ENCODE peak calls at places on chromosomes 7 and 10, in nine cellular contexts. One of them, this sample, is unnamed.

GRCh38 chr7:45347804-45348203 is 190.2 kb downstream of the RAMP3 start:
- DNase-seq in T follicular helper cell: no peak
- DNase-seq in amniotic stem cell: peak; percentile 63
- DNase-seq in T-cell: no peak
- DNase-seq in osteocyte: no peak
- DNase-seq in activated CD8-positive, alpha-beta memory T cell treated with anti-CD3 and anti-CD28 coated beads for 24 hours: no peak
- DNase-seq in B cell: no peak
- DNase-seq in iPS-NIHi11: no peak
- DNase-seq in chondrocyte: no peak
- DNase-seq in this sample: no peak

GRCh38 chr7:130909881-130910672 is 176.1 kb upstream of the KLF14 start:
- DNase-seq in T follicular helper cell: no peak
- DNase-seq in amniotic stem cell: no peak
- DNase-seq in T-cell: no peak
- DNase-seq in osteocyte: no peak
- DNase-seq in activated CD8-positive, alpha-beta memory T cell treated with anti-CD3 and anti-CD28 coated beads for 24 hours: peak; percentile 57
- DNase-seq in B cell: no peak
- DNase-seq in iPS-NIHi11: no peak
- DNase-seq in chondrocyte: no peak
- DNase-seq in this sample: no peak

GRCh38 chr7:12418452-12418851 is 14.8 kb upstream of the VWDE start:
- DNase-seq in T follicular helper cell: no peak
- DNase-seq in amniotic stem cell: no peak
- DNase-seq in T-cell: no peak
- DNase-seq in osteocyte: no peak
- DNase-seq in activated CD8-positive, alpha-beta memory T cell treated with anti-CD3 and anti-CD28 coated beads for 24 hours: no peak
- DNase-seq in B cell: no peak
- DNase-seq in iPS-NIHi11: no peak
- DNase-seq in chondrocyte: no peak
- DNase-seq in this sample: no peak

GRCh38 chr10:45399113-45399512 is 25.1 kb downstream of the ALOX5 start:
- DNase-seq in T follicular helper cell: no peak
- DNase-seq in amniotic stem cell: no peak
- DNase-seq in T-cell: no peak
- DNase-seq in osteocyte: no peak
- DNase-seq in activated CD8-positive, alpha-beta memory T cell treated with anti-CD3 and anti-CD28 coated beads for 24 hours: no peak
- DNase-seq in B cell: no peak
- DNase-seq in iPS-NIHi11: no peak
- DNase-seq in chondrocyte: no peak
- DNase-seq in this sample: no peak

GRCh38 chr7:29369909-29370488 is 175.4 kb downstream of the CHN2 start:
- DNase-seq in T follicular helper cell: no peak
- DNase-seq in amniotic stem cell: no peak
- DNase-seq in T-cell: no peak
- DNase-seq in osteocyte: no peak
- DNase-seq in activated CD8-positive, alpha-beta memory T cell treated with anti-CD3 and anti-CD28 coated beads for 24 hours: no peak
- DNase-seq in B cell: no peak
- DNase-seq in iPS-NIHi11: no peak
- DNase-seq in chondrocyte: no peak
- DNase-seq in this sample: no peak

GRCh38 chr7:32680259-32681173 is 185.2 kb downstream of the AVL9 start:
- DNase-seq in T follicular helper cell: no peak
- DNase-seq in amniotic stem cell: no peak
- DNase-seq in T-cell: no peak
- DNase-seq in osteocyte: no peak
- DNase-seq in activated CD8-positive, alpha-beta memory T cell treated with anti-CD3 and anti-CD28 coated beads for 24 hours: no peak
- DNase-seq in B cell: no peak
- DNase-seq in iPS-NIHi11: no peak
- DNase-seq in chondrocyte: no peak
- DNase-seq in this sample: no peak

GRCh38 chr7:42128703-42129102 is 108.3 kb downstream of the GLI3 start:
- DNase-seq in T follicular helper cell: no peak
- DNase-seq in amniotic stem cell: no peak
- DNase-seq in T-cell: no peak
- DNase-seq in osteocyte: no peak
- DNase-seq in activated CD8-positive, alpha-beta memory T cell treated with anti-CD3 and anti-CD28 coated beads for 24 hours: no peak
- DNase-seq in B cell: no peak
- DNase-seq in iPS-NIHi11: no peak
- DNase-seq in chondrocyte: no peak
- DNase-seq in this sample: no peak

GRCh38 chr10:47366056-47366631 is 17.9 kb downstream of the ZNF488 start:
- DNase-seq in T follicular helper cell: no peak
- DNase-seq in amniotic stem cell: no peak
- DNase-seq in T-cell: no peak
- DNase-seq in osteocyte: no peak
- DNase-seq in activated CD8-positive, alpha-beta memory T cell treated with anti-CD3 and anti-CD28 coated beads for 24 hours: no peak
- DNase-seq in B cell: no peak
- DNase-seq in iPS-NIHi11: no peak
- DNase-seq in chondrocyte: no peak
- DNase-seq in this sample: no peak

GRCh38 chr10:1392127-1392526 is 335.9 kb downstream of the WDR37 start:
- DNase-seq in T follicular helper cell: no peak
- DNase-seq in amniotic stem cell: no peak
- DNase-seq in T-cell: no peak
- DNase-seq in osteocyte: peak; percentile 32
- DNase-seq in activated CD8-positive, alpha-beta memory T cell treated with anti-CD3 and anti-CD28 coated beads for 24 hours: peak; percentile 11
- DNase-seq in B cell: no peak
- DNase-seq in iPS-NIHi11: no peak
- DNase-seq in chondrocyte: no peak
- DNase-seq in this sample: no peak

GRCh38 chr7:30916255-30916654 is 4.6 kb downstream of the AQP1 start:
- DNase-seq in T follicular helper cell: no peak
- DNase-seq in amniotic stem cell: no peak
- DNase-seq in T-cell: no peak
- DNase-seq in osteocyte: no peak
- DNase-seq in activated CD8-positive, alpha-beta memory T cell treated with anti-CD3 and anti-CD28 coated beads for 24 hours: no peak
- DNase-seq in B cell: no peak
- DNase-seq in iPS-NIHi11: no peak
- DNase-seq in chondrocyte: no peak
- DNase-seq in this sample: no peak

GRCh38 chr10:89213191-89213808 is 6.2 kb upstream of the CH25H start:
- DNase-seq in T follicular helper cell: no peak
- DNase-seq in amniotic stem cell: peak; percentile 46
- DNase-seq in T-cell: no peak
- DNase-seq in osteocyte: no peak
- DNase-seq in activated CD8-positive, alpha-beta memory T cell treated with anti-CD3 and anti-CD28 coated beads for 24 hours: no peak
- DNase-seq in B cell: peak; percentile 53
- DNase-seq in iPS-NIHi11: peak; percentile 44
- DNase-seq in chondrocyte: no peak
- DNase-seq in this sample: no peak

GRCh38 chr10:60417898-60418297 is 28.2 kb upstream of the ANK3 start:
- DNase-seq in T follicular helper cell: no peak
- DNase-seq in amniotic stem cell: no peak
- DNase-seq in T-cell: no peak
- DNase-seq in osteocyte: no peak
- DNase-seq in activated CD8-positive, alpha-beta memory T cell treated with anti-CD3 and anti-CD28 coated beads for 24 hours: no peak
- DNase-seq in B cell: no peak
- DNase-seq in iPS-NIHi11: no peak
- DNase-seq in chondrocyte: no peak
- DNase-seq in this sample: no peak

GRCh38 chr7:39825391-39825790 is 124.7 kb upstream of the CDK13 start:
- DNase-seq in T follicular helper cell: no peak
- DNase-seq in amniotic stem cell: no peak
- DNase-seq in T-cell: no peak
- DNase-seq in osteocyte: no peak
- DNase-seq in activated CD8-positive, alpha-beta memory T cell treated with anti-CD3 and anti-CD28 coated beads for 24 hours: no peak
- DNase-seq in B cell: no peak
- DNase-seq in iPS-NIHi11: no peak
- DNase-seq in chondrocyte: no peak
- DNase-seq in this sample: no peak

GRCh38 chr10:29681700-29682444 is 47.1 kb upstream of the SVIL start:
- DNase-seq in T follicular helper cell: peak; percentile 43
- DNase-seq in amniotic stem cell: no peak
- DNase-seq in T-cell: peak; percentile 69
- DNase-seq in osteocyte: no peak
- DNase-seq in activated CD8-positive, alpha-beta memory T cell treated with anti-CD3 and anti-CD28 coated beads for 24 hours: peak; percentile 74
- DNase-seq in B cell: peak; percentile 22
- DNase-seq in iPS-NIHi11: no peak
- DNase-seq in chondrocyte: no peak
- DNase-seq in this sample: peak; percentile 65

GRCh38 chr7:105799006-105799405 is 77.4 kb downstream of the ATXN7L1 start:
- DNase-seq in T follicular helper cell: no peak
- DNase-seq in amniotic stem cell: no peak
- DNase-seq in T-cell: no peak
- DNase-seq in osteocyte: no peak
- DNase-seq in activated CD8-positive, alpha-beta memory T cell treated with anti-CD3 and anti-CD28 coated beads for 24 hours: no peak
- DNase-seq in B cell: no peak
- DNase-seq in iPS-NIHi11: peak; percentile 35
- DNase-seq in chondrocyte: no peak
- DNase-seq in this sample: no peak

GRCh38 chr10:126917975-126918908 is 13.0 kb downstream of the DOCK1 start:
- DNase-seq in T follicular helper cell: no peak
- DNase-seq in amniotic stem cell: no peak
- DNase-seq in T-cell: no peak
- DNase-seq in osteocyte: no peak
- DNase-seq in activated CD8-positive, alpha-beta memory T cell treated with anti-CD3 and anti-CD28 coated beads for 24 hours: no peak
- DNase-seq in B cell: no peak
- DNase-seq in iPS-NIHi11: no peak
- DNase-seq in chondrocyte: peak; percentile 72
- DNase-seq in this sample: no peak

GRCh38 chr10:94212876-94213595 is 149.7 kb downstream of the NOC3L start:
- DNase-seq in T follicular helper cell: no peak
- DNase-seq in amniotic stem cell: no peak
- DNase-seq in T-cell: no peak
- DNase-seq in osteocyte: no peak
- DNase-seq in activated CD8-positive, alpha-beta memory T cell treated with anti-CD3 and anti-CD28 coated beads for 24 hours: no peak
- DNase-seq in B cell: no peak
- DNase-seq in iPS-NIHi11: no peak
- DNase-seq in chondrocyte: no peak
- DNase-seq in this sample: no peak

GRCh38 chr10:80472234-80473095 is 18.4 kb downstream of the TSPAN14 start:
- DNase-seq in T follicular helper cell: peak; percentile 34
- DNase-seq in amniotic stem cell: peak; percentile 72
- DNase-seq in T-cell: no peak
- DNase-seq in osteocyte: no peak
- DNase-seq in activated CD8-positive, alpha-beta memory T cell treated with anti-CD3 and anti-CD28 coated beads for 24 hours: peak; percentile 54
- DNase-seq in B cell: peak; percentile 35
- DNase-seq in iPS-NIHi11: no peak
- DNase-seq in chondrocyte: no peak
- DNase-seq in this sample: peak; percentile 57

GRCh38 chr10:106132956-106133355 is 1031.5 kb downstream of the SORCS1 start:
- DNase-seq in T follicular helper cell: no peak
- DNase-seq in amniotic stem cell: no peak
- DNase-seq in T-cell: no peak
- DNase-seq in osteocyte: no peak
- DNase-seq in activated CD8-positive, alpha-beta memory T cell treated with anti-CD3 and anti-CD28 coated beads for 24 hours: no peak
- DNase-seq in B cell: no peak
- DNase-seq in iPS-NIHi11: no peak
- DNase-seq in chondrocyte: no peak
- DNase-seq in this sample: no peak

GRCh38 chr10:97690138-97690537 is 3.1 kb upstream of the AVPI1 start:
- DNase-seq in T follicular helper cell: no peak
- DNase-seq in amniotic stem cell: no peak
- DNase-seq in T-cell: no peak
- DNase-seq in osteocyte: no peak
- DNase-seq in activated CD8-positive, alpha-beta memory T cell treated with anti-CD3 and anti-CD28 coated beads for 24 hours: no peak
- DNase-seq in B cell: no peak
- DNase-seq in iPS-NIHi11: no peak
- DNase-seq in chondrocyte: no peak
- DNase-seq in this sample: no peak

GRCh38 chr10:68180490-68180889 is 51.4 kb downstream of the ATOH7 start:
- DNase-seq in T follicular helper cell: no peak
- DNase-seq in amniotic stem cell: no peak
- DNase-seq in T-cell: no peak
- DNase-seq in osteocyte: no peak
- DNase-seq in activated CD8-positive, alpha-beta memory T cell treated with anti-CD3 and anti-CD28 coated beads for 24 hours: no peak
- DNase-seq in B cell: no peak
- DNase-seq in iPS-NIHi11: no peak
- DNase-seq in chondrocyte: no peak
- DNase-seq in this sample: no peak

GRCh38 chr7:37116043-37116701 is 332.5 kb downstream of the ELMO1 start:
- DNase-seq in T follicular helper cell: no peak
- DNase-seq in amniotic stem cell: no peak
- DNase-seq in T-cell: no peak
- DNase-seq in osteocyte: no peak
- DNase-seq in activated CD8-positive, alpha-beta memory T cell treated with anti-CD3 and anti-CD28 coated beads for 24 hours: no peak
- DNase-seq in B cell: no peak
- DNase-seq in iPS-NIHi11: no peak
- DNase-seq in chondrocyte: no peak
- DNase-seq in this sample: no peak

GRCh38 chr10:53765311-53765710 is 992.7 kb upstream of the MBL2 start:
- DNase-seq in T follicular helper cell: no peak
- DNase-seq in amniotic stem cell: no peak
- DNase-seq in T-cell: no peak
- DNase-seq in osteocyte: no peak
- DNase-seq in activated CD8-positive, alpha-beta memory T cell treated with anti-CD3 and anti-CD28 coated beads for 24 hours: no peak
- DNase-seq in B cell: no peak
- DNase-seq in iPS-NIHi11: no peak
- DNase-seq in chondrocyte: no peak
- DNase-seq in this sample: no peak

GRCh38 chr7:44979481-44980392 is 922 bp upstream of the MYO1G start:
- DNase-seq in T follicular helper cell: no peak
- DNase-seq in amniotic stem cell: no peak
- DNase-seq in T-cell: no peak
- DNase-seq in osteocyte: no peak
- DNase-seq in activated CD8-positive, alpha-beta memory T cell treated with anti-CD3 and anti-CD28 coated beads for 24 hours: peak; percentile 74
- DNase-seq in B cell: no peak
- DNase-seq in iPS-NIHi11: no peak
- DNase-seq in chondrocyte: no peak
- DNase-seq in this sample: no peak

GRCh38 chr7:1302936-1303335 is 70.3 kb downstream of the UNCX start:
- DNase-seq in T follicular helper cell: no peak
- DNase-seq in amniotic stem cell: no peak
- DNase-seq in T-cell: no peak
- DNase-seq in osteocyte: no peak
- DNase-seq in activated CD8-positive, alpha-beta memory T cell treated with anti-CD3 and anti-CD28 coated beads for 24 hours: no peak
- DNase-seq in B cell: no peak
- DNase-seq in iPS-NIHi11: no peak
- DNase-seq in chondrocyte: no peak
- DNase-seq in this sample: no peak